ENCODE peak calls at places on chromosome 20, in seven cellular contexts. E is astrocyte, C is BJ, I is colonic mucosa, R is H7, N is thyroid gland, O is cardiac muscle cell. Y is an unnamed sample. For H3K27me3, the result is how much of the 10 kb centered on the place peaks cover.

GRCh38 chr20:24838551-24839530 is 110.2 kb upstream of the CST7 start:
- DNase-seq in I (no peak), C (no peak), O (peak), R (no peak), E (peak), N (no peak), Y (no peak)

GRCh38 chr20:55446301-55446700 is 559.0 kb downstream of the CBLN4 start:
- DNase-seq in I (no peak), O (no peak), N (no peak), E (no peak), R (no peak), C (no peak), Y (no peak)

GRCh38 chr20:57038608-57039440 is 227.6 kb downstream of the BMP7 start:
- DNase-seq in R (no peak), C (no peak), O (no peak), I (no peak), N (no peak), E (no peak), Y (no peak)

GRCh38 chr20:24968278-24968677 is 19.2 kb downstream of the CST7 start:
- DNase-seq in N (no peak), E (no peak), I (no peak), O (no peak), R (no peak), C (no peak), Y (no peak)

GRCh38 chr20:22925613-22925983 is 109.5 kb upstream of the SSTR4 start:
- DNase-seq in I (no peak), E (no peak), C (no peak), O (peak), N (no peak), R (no peak), Y (no peak)

GRCh38 chr20:36540551-36541211 is 638 bp upstream of the MYL9 start:
- DNase-seq in O (no peak), C (no peak), N (peak), I (no peak), E (no peak), R (peak), Y (no peak)

GRCh38 chr20:35796556-35796955 is 24.7 kb downstream of the PHF20 start:
- DNase-seq in C (no peak), O (peak), E (no peak), N (no peak), R (no peak), I (no peak), Y (no peak)

GRCh38 chr20:53827996-53828672 is 234.5 kb upstream of the ZNF217 start:
- DNase-seq in E (peak), N (no peak), I (no peak), R (no peak), C (peak), O (peak), Y (no peak)

GRCh38 chr20:19710336-19710721 is 47.7 kb upstream of the RIN2 start:
- DNase-seq in E (no peak), I (peak), O (peak), R (no peak), N (no peak), C (no peak), Y (no peak)

GRCh38 chr20:35369804-35370203 is 42.0 kb downstream of the UQCC1 start:
- DNase-seq in R (no peak), I (no peak), C (peak), E (peak), N (no peak), O (peak), Y (no peak)

GRCh38 chr20:6835609-6836008 is 68.1 kb downstream of the BMP2 start:
- DNase-seq in I (no peak), E (no peak), R (no peak), O (no peak), N (no peak), C (no peak), Y (no peak)

GRCh38 chr20:45467861-45468260 is 1.7 kb upstream of the WFDC2 start:
- DNase-seq in E (no peak), C (no peak), O (no peak), I (peak), N (peak), R (no peak), Y (no peak)
- H3K27me3 ChIP-seq in E (half or more), C (under half), O (under half), I (under half), N (under half), R (under half), Y (under half)

DNA sequence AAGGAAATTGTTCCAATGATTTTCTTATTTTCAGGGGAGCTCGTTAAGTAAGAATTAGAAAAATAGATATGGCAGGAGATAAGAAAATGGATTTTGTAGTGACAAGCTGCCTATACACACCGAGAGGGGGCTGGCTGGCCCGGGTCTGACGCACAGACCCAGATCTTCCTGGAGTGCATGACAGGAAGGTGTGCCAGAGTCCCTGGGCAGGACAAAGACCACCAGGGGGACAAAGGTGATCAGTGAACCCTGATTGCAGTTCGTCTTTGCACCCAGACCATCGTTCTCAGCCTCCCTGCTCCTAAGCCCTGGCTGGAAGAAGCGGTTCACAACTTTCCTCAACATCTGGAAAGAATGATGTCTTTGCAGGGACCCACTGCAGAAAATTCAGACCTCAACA is 24.3 kb downstream of the CDH22 start:
- DNase-seq in E (no peak), I (no peak), N (no peak), O (no peak), C (no peak), R (no peak), Y (no peak)
- H3K27me3 ChIP-seq in E (under half), I (under half), N (under half), O (under half), C (under half), R (under half), Y (under half)

GRCh38 chr20:51463998-51464397 is 78.5 kb downstream of the NFATC2 start:
- DNase-seq in I (no peak), N (no peak), E (no peak), C (no peak), R (no peak), O (no peak), Y (no peak)
- H3K27me3 ChIP-seq in I (under half), N (under half), E (under half), C (under half), R (under half), O (under half), Y (under half)

GRCh38 chr20:59723607-59724456 is 119.5 kb downstream of the PHACTR3 start:
- DNase-seq in C (peak), I (peak), R (no peak), N (no peak), E (no peak), O (no peak), Y (no peak)
- H3K27me3 ChIP-seq in C (under half), I (under half), R (under half), N (under half), E (under half), O (under half), Y (under half)

GRCh38 chr20:63252157-63252780 is 2.0 kb downstream of the NKAIN4 start:
- DNase-seq in O (no peak), C (no peak), R (no peak), E (no peak), I (no peak), N (no peak), Y (no peak)
- H3K27me3 ChIP-seq in O (half or more), C (under half), R (under half), E (under half), I (under half), N (under half), Y (under half)

GRCh38 chr20:46342451-46343357 is 34.4 kb upstream of the CDH22 start:
- DNase-seq in I (no peak), E (no peak), R (no peak), C (no peak), N (no peak), O (no peak), Y (no peak)
- H3K27me3 ChIP-seq in I (under half), E (half or more), R (under half), C (under half), N (under half), O (under half), Y (under half)